ENCODE peak calls at places on chromosome 18, in four cellular contexts. I, C, T and Y are unnamed samples.

GRCh38 chr18:51778115-51778514 is 561.9 kb upstream of the DCC start:
- DNase-seq in T (no peak), I (no peak), C (no peak), Y (no peak)

GRCh38 chr18:48683661-48684060 is 144.8 kb downstream of the CTIF start:
- DNase-seq in T (no peak), C (no peak), I (no peak), Y (no peak)

GRCh38 chr18:78743078-78743477 is 236.5 kb upstream of the SALL3 start:
- DNase-seq in I (no peak), T (no peak), C (no peak), Y (no peak)

GRCh38 chr18:48674758-48675157 is 135.9 kb downstream of the CTIF start:
- DNase-seq in C (no peak), I (no peak), T (no peak), Y (no peak)

GRCh38 chr18:2627821-2628276 is 27.7 kb upstream of the SMCHD1 start:
- DNase-seq in C (no peak), T (no peak), I (no peak), Y (no peak)

GRCh38 chr18:49638891-49639557 is 77.2 kb downstream of the LIPG start:
- DNase-seq in I (no peak), C (no peak), T (no peak), Y (no peak)

GRCh38 chr18:23578891-23579653 is 7.2 kb downstream of the NPC1 start:
- DNase-seq in I (no peak), T (no peak), C (no peak), Y (peak)

GRCh38 chr18:2954869-2955645 is 57.9 kb downstream of the LPIN2 start:
- DNase-seq in I (no peak), T (no peak), C (no peak), Y (no peak)

GRCh38 chr18:65934874-65935273 is 184.1 kb downstream of the CDH7 start:
- DNase-seq in I (no peak), T (no peak), C (no peak), Y (peak)

GRCh38 chr18:45386256-45386655 is 229.0 kb upstream of the SLC14A2 start:
- DNase-seq in C (no peak), I (no peak), T (no peak), Y (no peak)